ENCODE peak calls at places on chromosomes 16 and 17, in six cellular contexts. One of them, this sample, is unnamed.

GRCh38 chr16:2968368-2968737 is 795 bp upstream of the PAQR4 start:
- DNase-seq in H1: no peak
- DNase-seq in GM12878: no peak
- DNase-seq in HCT116: peak; percentile 63
- DNase-seq in K562: no peak
- DNase-seq in SK-N-SH: no peak
- DNase-seq in this sample: no peak

GRCh38 chr16:65532846-65533245 is 411.0 kb upstream of the CDH11 start:
- DNase-seq in H1: no peak
- DNase-seq in GM12878: no peak
- DNase-seq in HCT116: no peak
- DNase-seq in K562: no peak
- DNase-seq in SK-N-SH: no peak
- DNase-seq in this sample: no peak

GRCh38 chr17:61251939-61252865 is 147.4 kb upstream of the TBX2 start:
- DNase-seq in H1: no peak
- DNase-seq in GM12878: no peak
- DNase-seq in HCT116: no peak
- DNase-seq in K562: no peak
- DNase-seq in SK-N-SH: peak; percentile 42
- DNase-seq in this sample: no peak

GRCh38 chr16:68351991-68352431 is 41.2 kb downstream of the PRMT7 start:
- DNase-seq in H1: no peak
- DNase-seq in GM12878: no peak
- DNase-seq in HCT116: no peak
- DNase-seq in K562: no peak
- DNase-seq in SK-N-SH: no peak
- DNase-seq in this sample: no peak

GRCh38 chr16:82585675-82586074 is 41.1 kb upstream of the CDH13 start:
- DNase-seq in H1: no peak
- DNase-seq in GM12878: no peak
- DNase-seq in HCT116: no peak
- DNase-seq in K562: no peak
- DNase-seq in SK-N-SH: no peak
- DNase-seq in this sample: no peak

GRCh38 chr17:66426397-66427033 is 124.1 kb downstream of the PRKCA start:
- DNase-seq in H1: no peak
- DNase-seq in GM12878: no peak
- DNase-seq in HCT116: peak; percentile 31
- DNase-seq in K562: peak; percentile 16
- DNase-seq in SK-N-SH: no peak
- DNase-seq in this sample: no peak

GRCh38 chr16:29302976-29303375 is 103.5 kb downstream of the NPIPB11 start:
- DNase-seq in H1: no peak
- DNase-seq in GM12878: no peak
- DNase-seq in HCT116: no peak
- DNase-seq in K562: no peak
- DNase-seq in SK-N-SH: no peak
- DNase-seq in this sample: no peak

GRCh38 chr17:65365209-65365608 is 196.2 kb downstream of the AXIN2 start:
- DNase-seq in H1: no peak
- DNase-seq in GM12878: no peak
- DNase-seq in HCT116: no peak
- DNase-seq in K562: no peak
- DNase-seq in SK-N-SH: no peak
- DNase-seq in this sample: no peak

GRCh38 chr16:21643787-21644186 is 8.6 kb downstream of the IGSF6 start:
- DNase-seq in H1: no peak
- DNase-seq in GM12878: no peak
- DNase-seq in HCT116: no peak
- DNase-seq in K562: no peak
- DNase-seq in SK-N-SH: no peak
- DNase-seq in this sample: no peak

GRCh38 chr17:50959341-50959740 is 93.2 kb upstream of the TOB1 start:
- DNase-seq in H1: no peak
- DNase-seq in GM12878: no peak
- DNase-seq in HCT116: no peak
- DNase-seq in K562: no peak
- DNase-seq in SK-N-SH: no peak
- DNase-seq in this sample: no peak

GRCh38 chr17:20077978-20078674 is 69.0 kb downstream of the SPECC1 start:
- DNase-seq in H1: no peak
- DNase-seq in GM12878: no peak
- DNase-seq in HCT116: no peak
- DNase-seq in K562: no peak
- DNase-seq in SK-N-SH: no peak
- DNase-seq in this sample: no peak

GRCh38 chr17:79202476-79202875 is 127.9 kb downstream of the ENGASE start:
- DNase-seq in H1: no peak
- DNase-seq in GM12878: no peak
- DNase-seq in HCT116: no peak
- DNase-seq in K562: no peak
- DNase-seq in SK-N-SH: peak; percentile 74
- DNase-seq in this sample: no peak

GRCh38 chr16:12724216-12724615 is 79.5 kb downstream of the CPPED1 start:
- DNase-seq in H1: no peak
- DNase-seq in GM12878: no peak
- DNase-seq in HCT116: no peak
- DNase-seq in K562: no peak
- DNase-seq in SK-N-SH: no peak
- DNase-seq in this sample: no peak

GRCh38 chr17:82782657-82783207 is 30.9 kb downstream of the TBCD start:
- DNase-seq in H1: no peak
- DNase-seq in GM12878: no peak
- DNase-seq in HCT116: no peak
- DNase-seq in K562: no peak
- DNase-seq in SK-N-SH: no peak
- DNase-seq in this sample: no peak

GRCh38 chr17:70067104-70067503 is 7.9 kb upstream of the KCNJ16 start:
- DNase-seq in H1: no peak
- DNase-seq in GM12878: no peak
- DNase-seq in HCT116: no peak
- DNase-seq in K562: no peak
- DNase-seq in SK-N-SH: no peak
- DNase-seq in this sample: no peak

GRCh38 chr17:8807070-8807550 is 7.9 kb upstream of the MFSD6L start:
- DNase-seq in H1: peak; percentile 16
- DNase-seq in GM12878: peak; percentile 98
- DNase-seq in HCT116: no peak
- DNase-seq in K562: peak; percentile 10
- DNase-seq in SK-N-SH: no peak
- DNase-seq in this sample: no peak

GRCh38 chr16:17125671-17126070 is 345.1 kb downstream of the XYLT1 start:
- DNase-seq in H1: no peak
- DNase-seq in GM12878: no peak
- DNase-seq in HCT116: no peak
- DNase-seq in K562: no peak
- DNase-seq in SK-N-SH: no peak
- DNase-seq in this sample: no peak

GRCh38 chr16:56988948-56989945 is at the start of gene NLRC5:
- DNase-seq in H1: peak; percentile 76
- DNase-seq in GM12878: no peak
- DNase-seq in HCT116: peak; percentile 22
- DNase-seq in K562: no peak
- DNase-seq in SK-N-SH: peak; percentile 91
- DNase-seq in this sample: peak; percentile 30

GRCh38 chr17:73900516-73900915 is 256.3 kb upstream of the SDK2 start:
- DNase-seq in H1: no peak
- DNase-seq in GM12878: no peak
- DNase-seq in HCT116: no peak
- DNase-seq in K562: no peak
- DNase-seq in SK-N-SH: no peak
- DNase-seq in this sample: no peak

GRCh38 chr16:73019456-73020362 is 28.2 kb downstream of the ZFHX3 start:
- DNase-seq in H1: no peak
- DNase-seq in GM12878: no peak
- DNase-seq in HCT116: peak; percentile 45
- DNase-seq in K562: no peak
- DNase-seq in SK-N-SH: no peak
- DNase-seq in this sample: no peak

GRCh38 chr17:57747221-57748017 is 2.3 kb upstream of the CCDC182 start:
- DNase-seq in H1: no peak
- DNase-seq in GM12878: no peak
- DNase-seq in HCT116: peak; percentile 76
- DNase-seq in K562: peak; percentile 62
- DNase-seq in SK-N-SH: peak; percentile 89
- DNase-seq in this sample: peak; percentile 39

GRCh38 chr17:19714542-19715411 is 1.6 kb downstream of the SLC47A2 start:
- DNase-seq in H1: no peak
- DNase-seq in GM12878: no peak
- DNase-seq in HCT116: no peak
- DNase-seq in K562: no peak
- DNase-seq in SK-N-SH: no peak
- DNase-seq in this sample: no peak

GRCh38 chr17:33469911-33470310 is 176.8 kb upstream of the ASIC2 start:
- DNase-seq in H1: no peak
- DNase-seq in GM12878: no peak
- DNase-seq in HCT116: no peak
- DNase-seq in K562: no peak
- DNase-seq in SK-N-SH: no peak
- DNase-seq in this sample: no peak

GRCh38 chr17:50519141-50519834 is 11.0 kb downstream of the MYCBPAP start:
- DNase-seq in H1: no peak
- DNase-seq in GM12878: no peak
- DNase-seq in HCT116: no peak
- DNase-seq in K562: no peak
- DNase-seq in SK-N-SH: no peak
- DNase-seq in this sample: no peak

GRCh38 chr17:17044846-17045561 is 2.7 kb downstream of the MPRIP start:
- DNase-seq in H1: no peak
- DNase-seq in GM12878: peak; percentile 35
- DNase-seq in HCT116: no peak
- DNase-seq in K562: no peak
- DNase-seq in SK-N-SH: peak; percentile 65
- DNase-seq in this sample: no peak
- H3K9ac ChIP-seq in H1: no peak overlapping the region
- H3K9ac ChIP-seq in GM12878: peak overlapping the region; percentile 92
- H3K9ac ChIP-seq in HCT116: peak overlapping the region; percentile 89
- H3K9ac ChIP-seq in K562: no peak overlapping the region
- H3K9ac ChIP-seq in SK-N-SH: peak overlapping the region; percentile 82
- H3K9ac ChIP-seq in this sample: no peak overlapping the region

DNA sequence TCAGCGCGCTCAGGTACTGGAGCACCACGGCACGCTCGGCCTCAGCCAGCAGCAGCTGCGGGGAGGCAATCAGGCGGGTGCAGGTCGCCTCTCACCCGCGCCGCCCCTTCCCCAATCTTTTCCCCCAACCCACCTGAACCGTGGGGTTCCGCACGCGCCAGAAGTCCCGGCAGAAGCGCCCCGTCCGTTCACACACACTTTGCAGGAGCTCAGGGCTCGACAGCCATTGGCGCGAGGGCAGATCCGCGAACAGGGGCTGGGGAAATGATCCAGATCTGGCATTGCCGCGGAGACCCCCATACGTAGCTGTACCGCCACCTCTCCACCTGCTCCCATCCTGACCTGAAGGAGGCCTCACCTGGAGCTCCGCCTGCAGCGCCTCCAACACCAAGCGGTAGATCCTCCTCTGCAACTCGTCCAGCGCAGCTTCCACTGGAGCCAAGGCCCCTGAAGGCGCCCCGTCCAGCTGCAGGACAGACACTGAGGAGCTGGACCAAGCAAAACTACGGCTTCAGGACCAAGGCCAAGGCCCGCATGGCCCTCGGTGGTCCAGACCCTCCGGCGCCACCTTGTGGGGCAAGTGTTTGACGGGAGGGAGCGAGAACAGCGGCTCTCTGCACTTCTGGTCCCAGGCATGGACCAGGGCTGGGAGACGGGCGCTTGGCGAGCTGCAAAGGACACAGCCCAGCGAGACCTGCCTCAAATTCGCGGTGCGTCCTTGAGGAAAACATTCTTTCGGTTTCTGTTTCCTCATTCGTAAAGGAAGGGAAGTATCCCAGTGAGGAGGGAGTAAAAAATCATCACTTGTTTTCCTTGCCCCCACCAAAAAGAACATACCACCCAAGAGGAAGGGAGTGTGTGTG is 1.5 kb upstream of the MATCAP1 start:
- DNase-seq in H1: peak; percentile 97
- DNase-seq in GM12878: no peak
- DNase-seq in HCT116: peak; percentile 67
- DNase-seq in K562: peak; percentile 65
- DNase-seq in SK-N-SH: peak; percentile 73
- DNase-seq in this sample: peak; percentile 92
- H3K4me3 ChIP-seq in H1: peak overlapping the region; percentile 90
- H3K4me3 ChIP-seq in GM12878: no peak overlapping the region
- H3K4me3 ChIP-seq in HCT116: no peak overlapping the region
- H3K4me3 ChIP-seq in K562: no peak overlapping the region
- H3K4me3 ChIP-seq in SK-N-SH: peak overlapping the region; percentile 48
- H3K4me3 ChIP-seq in this sample: peak overlapping the region; percentile 81

GRCh38 chr16:11668590-11669379 is 530 bp downstream of the SNN start:
- DNase-seq in H1: peak; percentile 57
- DNase-seq in GM12878: no peak
- DNase-seq in HCT116: no peak
- DNase-seq in K562: no peak
- DNase-seq in SK-N-SH: peak; percentile 70
- DNase-seq in this sample: no peak
- TF ChIP-seq YY1 in H1: no peak
- TF ChIP-seq YY1 in GM12878: no peak
- TF ChIP-seq YY1 in HCT116: no peak
- TF ChIP-seq YY1 in K562: no peak
- TF ChIP-seq YY1 in SK-N-SH: no peak
- TF ChIP-seq YY1 in this sample: no peak

GRCh38 chr16:85162478-85163277 is 50.4 kb upstream of the CIBAR2 start:
- DNase-seq in H1: no peak
- DNase-seq in GM12878: no peak
- DNase-seq in HCT116: no peak
- DNase-seq in K562: no peak
- DNase-seq in SK-N-SH: peak; percentile 79
- DNase-seq in this sample: no peak
- H3K9ac ChIP-seq in H1: no peak overlapping the region
- H3K9ac ChIP-seq in GM12878: no peak overlapping the region
- H3K9ac ChIP-seq in HCT116: no peak overlapping the region
- H3K9ac ChIP-seq in K562: no peak overlapping the region
- H3K9ac ChIP-seq in SK-N-SH: no peak overlapping the region
- H3K9ac ChIP-seq in this sample: peak overlapping the region; percentile 17

GRCh38 chr17:15456486-15456885 is 10.9 kb downstream of the CDRT4 start:
- DNase-seq in H1: no peak
- DNase-seq in GM12878: no peak
- DNase-seq in HCT116: no peak
- DNase-seq in K562: no peak
- DNase-seq in SK-N-SH: no peak
- DNase-seq in this sample: no peak
- H3K4me3 ChIP-seq in H1: no peak overlapping the region
- H3K4me3 ChIP-seq in GM12878: no peak overlapping the region
- H3K4me3 ChIP-seq in HCT116: no peak overlapping the region
- H3K4me3 ChIP-seq in K562: no peak overlapping the region
- H3K4me3 ChIP-seq in SK-N-SH: no peak overlapping the region
- H3K4me3 ChIP-seq in this sample: no peak overlapping the region

DNA sequence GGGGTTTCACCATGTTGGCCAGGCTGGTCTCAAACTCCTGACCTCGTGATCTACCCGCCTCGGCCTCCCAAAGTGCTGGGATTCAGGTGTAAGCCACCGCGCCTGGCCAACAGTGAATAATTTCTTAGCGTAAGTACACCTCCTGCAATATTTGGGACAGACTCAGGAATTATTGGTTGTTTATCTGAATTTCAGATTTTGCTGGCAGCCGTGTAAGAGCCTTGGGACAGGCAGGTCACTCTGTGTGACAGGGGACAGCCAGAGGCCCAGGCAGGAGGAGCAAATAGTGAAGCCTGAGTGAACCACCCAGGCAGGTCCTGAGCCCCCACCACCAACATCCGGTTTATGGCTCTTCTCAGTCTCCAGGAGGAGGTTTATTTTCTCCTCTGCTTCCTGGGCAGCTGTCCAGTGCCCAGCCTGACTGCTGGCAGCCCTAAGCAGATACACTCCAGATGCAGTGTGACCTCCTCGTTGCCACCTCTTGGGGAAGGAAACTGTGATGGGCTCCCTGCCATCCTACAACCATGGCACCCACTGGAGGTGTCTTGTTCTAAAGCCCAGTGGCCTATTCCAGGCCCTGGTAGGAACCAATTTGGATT is 26.2 kb upstream of the ADORA2B start:
- DNase-seq in H1: no peak
- DNase-seq in GM12878: no peak
- DNase-seq in HCT116: no peak
- DNase-seq in K562: no peak
- DNase-seq in SK-N-SH: no peak
- DNase-seq in this sample: no peak
- TF ChIP-seq YY1 in H1: no peak
- TF ChIP-seq YY1 in GM12878: no peak
- TF ChIP-seq YY1 in HCT116: no peak
- TF ChIP-seq YY1 in K562: no peak
- TF ChIP-seq YY1 in SK-N-SH: no peak
- TF ChIP-seq YY1 in this sample: no peak